ENCODE peak calls at places on chromosomes 12 and 14, in five cellular contexts. One of them, this sample, is unnamed.
A peak's percentile ranks its signal among the peaks of the same experiment; 100 is the strongest.

GRCh38 chr14:99138999-99139865 is 132.8 kb downstream of the BCL11B start:
- DNase-seq in ovary: no peak
- DNase-seq in upper lobe of left lung: no peak
- DNase-seq in suprapubic skin: no peak
- DNase-seq in sigmoid colon: peak; percentile 42
- DNase-seq in this sample: peak; percentile 17

GRCh38 chr12:67621112-67621511 is 27.4 kb upstream of the DYRK2 start:
- DNase-seq in ovary: no peak
- DNase-seq in upper lobe of left lung: no peak
- DNase-seq in suprapubic skin: no peak
- DNase-seq in sigmoid colon: no peak
- DNase-seq in this sample: no peak

GRCh38 chr14:64092940-64093339 is 201.2 kb downstream of the ESR2 start:
- DNase-seq in ovary: no peak
- DNase-seq in upper lobe of left lung: peak; percentile 40
- DNase-seq in suprapubic skin: no peak
- DNase-seq in sigmoid colon: no peak
- DNase-seq in this sample: no peak

GRCh38 chr14:23729720-23730387 is 93.7 kb downstream of the DHRS2 start:
- DNase-seq in ovary: no peak
- DNase-seq in upper lobe of left lung: no peak
- DNase-seq in suprapubic skin: no peak
- DNase-seq in sigmoid colon: no peak
- DNase-seq in this sample: no peak

GRCh38 chr12:131072446-131073230 is 118.9 kb downstream of the ADGRD1 start:
- DNase-seq in ovary: no peak
- DNase-seq in upper lobe of left lung: peak; percentile 16
- DNase-seq in suprapubic skin: peak; percentile 55
- DNase-seq in sigmoid colon: no peak
- DNase-seq in this sample: peak; percentile 20

GRCh38 chr14:29905549-29905948 is 22.1 kb downstream of the PRKD1 start:
- DNase-seq in ovary: no peak
- DNase-seq in upper lobe of left lung: peak; percentile 52
- DNase-seq in suprapubic skin: no peak
- DNase-seq in sigmoid colon: no peak
- DNase-seq in this sample: no peak

GRCh38 chr12:119797090-119797489 is 80.0 kb downstream of the CIT start:
- DNase-seq in ovary: no peak
- DNase-seq in upper lobe of left lung: no peak
- DNase-seq in suprapubic skin: no peak
- DNase-seq in sigmoid colon: no peak
- DNase-seq in this sample: no peak

GRCh38 chr14:54922598-54922997 is 20.0 kb upstream of the GCH1 start:
- DNase-seq in ovary: no peak
- DNase-seq in upper lobe of left lung: no peak
- DNase-seq in suprapubic skin: no peak
- DNase-seq in sigmoid colon: no peak
- DNase-seq in this sample: no peak

GRCh38 chr12:94202245-94203180 is 54.1 kb downstream of the PLXNC1 start:
- DNase-seq in ovary: no peak
- DNase-seq in upper lobe of left lung: no peak
- DNase-seq in suprapubic skin: no peak
- DNase-seq in sigmoid colon: no peak
- DNase-seq in this sample: no peak

GRCh38 chr12:26857465-26858176 is 24.6 kb upstream of the ITPR2 start:
- DNase-seq in ovary: no peak
- DNase-seq in upper lobe of left lung: no peak
- DNase-seq in suprapubic skin: no peak
- DNase-seq in sigmoid colon: no peak
- DNase-seq in this sample: no peak

GRCh38 chr14:52455291-52456088 is 96.8 kb downstream of the TXNDC16 start:
- DNase-seq in ovary: no peak
- DNase-seq in upper lobe of left lung: no peak
- DNase-seq in suprapubic skin: no peak
- DNase-seq in sigmoid colon: no peak
- DNase-seq in this sample: no peak

GRCh38 chr14:104370256-104370870 is 209.2 kb upstream of the C14orf180 start:
- DNase-seq in ovary: peak; percentile 32
- DNase-seq in upper lobe of left lung: no peak
- DNase-seq in suprapubic skin: no peak
- DNase-seq in sigmoid colon: no peak
- DNase-seq in this sample: peak; percentile 39

GRCh38 chr14:96851694-96852381 is 54.7 kb downstream of the VRK1 start:
- DNase-seq in ovary: no peak
- DNase-seq in upper lobe of left lung: no peak
- DNase-seq in suprapubic skin: no peak
- DNase-seq in sigmoid colon: no peak
- DNase-seq in this sample: no peak

GRCh38 chr14:73759183-73759713 is 45.1 kb upstream of the PNMA1 start:
- DNase-seq in ovary: peak; percentile 78
- DNase-seq in upper lobe of left lung: peak; percentile 66
- DNase-seq in suprapubic skin: peak; percentile 89
- DNase-seq in sigmoid colon: peak; percentile 91
- DNase-seq in this sample: peak; percentile 64

GRCh38 chr12:52645982-52646381 is 6.0 kb downstream of the KRT2 start:
- DNase-seq in ovary: no peak
- DNase-seq in upper lobe of left lung: no peak
- DNase-seq in suprapubic skin: no peak
- DNase-seq in sigmoid colon: no peak
- DNase-seq in this sample: no peak
- H3K27ac ChIP-seq in ovary: no peak overlapping the region
- H3K27ac ChIP-seq in upper lobe of left lung: no peak overlapping the region
- H3K27ac ChIP-seq in suprapubic skin: no peak overlapping the region
- H3K27ac ChIP-seq in sigmoid colon: no peak overlapping the region
- H3K27ac ChIP-seq in this sample: no peak overlapping the region

DNA sequence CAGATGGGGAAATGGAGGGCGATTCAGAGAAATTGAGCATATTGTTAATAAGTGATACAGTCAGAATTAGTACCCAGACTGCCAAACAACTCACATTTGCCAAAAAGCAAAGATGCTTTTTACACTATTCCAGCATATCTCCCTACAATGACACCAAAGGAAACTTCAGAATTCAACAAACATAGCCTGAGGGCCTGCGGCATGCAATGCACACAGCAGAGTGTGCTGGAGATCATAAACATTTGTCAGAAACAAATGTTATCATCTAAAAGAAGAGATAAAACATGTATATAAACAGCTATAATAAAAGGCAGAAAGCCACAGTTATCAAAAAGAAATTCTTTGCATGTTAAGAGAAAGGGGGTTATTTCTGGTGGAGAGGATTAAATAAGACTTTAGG is 20.1 kb upstream of the GARIN6 start:
- DNase-seq in ovary: no peak
- DNase-seq in upper lobe of left lung: no peak
- DNase-seq in suprapubic skin: no peak
- DNase-seq in sigmoid colon: no peak
- DNase-seq in this sample: no peak
- TF ChIP-seq EP300 in ovary: no peak
- TF ChIP-seq EP300 in upper lobe of left lung: no peak
- TF ChIP-seq EP300 in suprapubic skin: no peak
- TF ChIP-seq EP300 in sigmoid colon: no peak
- TF ChIP-seq EP300 in this sample: no peak

DNA sequence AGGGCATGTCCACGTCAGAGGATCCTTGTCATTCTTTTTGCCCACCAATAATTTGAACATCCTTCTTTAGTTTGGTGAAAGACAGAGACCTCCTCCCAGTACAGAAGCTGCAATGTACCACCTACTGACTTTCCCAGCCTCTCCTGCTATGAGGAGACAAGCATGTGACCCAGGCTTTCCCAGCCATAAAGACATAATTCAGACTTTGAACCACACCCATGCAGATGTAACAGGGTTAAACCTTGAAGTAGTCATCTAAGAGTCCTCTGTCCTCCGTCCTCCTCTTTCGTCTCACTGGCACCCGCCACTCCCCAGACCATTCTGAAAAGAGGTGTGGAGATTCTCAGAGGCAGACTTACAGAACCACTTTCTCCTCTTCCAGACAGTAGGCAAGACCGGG is 120.8 kb downstream of the KCNK10 start:
- DNase-seq in ovary: no peak
- DNase-seq in upper lobe of left lung: no peak
- DNase-seq in suprapubic skin: no peak
- DNase-seq in sigmoid colon: no peak
- DNase-seq in this sample: no peak
- TF ChIP-seq CTCF in ovary: no peak
- TF ChIP-seq CTCF in upper lobe of left lung: no peak
- TF ChIP-seq CTCF in suprapubic skin: no peak
- TF ChIP-seq CTCF in sigmoid colon: no peak
- TF ChIP-seq CTCF in this sample: no peak

GRCh38 chr12:56154246-56154771 is 1.9 kb downstream of the MYL6B start:
- DNase-seq in ovary: no peak
- DNase-seq in upper lobe of left lung: no peak
- DNase-seq in suprapubic skin: no peak
- DNase-seq in sigmoid colon: no peak
- DNase-seq in this sample: no peak
- H3K27ac ChIP-seq in ovary: no peak overlapping the region
- H3K27ac ChIP-seq in upper lobe of left lung: no peak overlapping the region
- H3K27ac ChIP-seq in suprapubic skin: no peak overlapping the region
- H3K27ac ChIP-seq in sigmoid colon: no peak overlapping the region
- H3K27ac ChIP-seq in this sample: no peak overlapping the region

GRCh38 chr12:627863-628805 is 35.1 kb downstream of the NINJ2 start:
- DNase-seq in ovary: no peak
- DNase-seq in upper lobe of left lung: no peak
- DNase-seq in suprapubic skin: no peak
- DNase-seq in sigmoid colon: no peak
- DNase-seq in this sample: no peak
- TF ChIP-seq EP300 in ovary: no peak
- TF ChIP-seq EP300 in upper lobe of left lung: no peak
- TF ChIP-seq EP300 in suprapubic skin: no peak
- TF ChIP-seq EP300 in sigmoid colon: no peak
- TF ChIP-seq EP300 in this sample: no peak

GRCh38 chr14:77965919-77966435 is 166.1 kb downstream of the ADCK1 start:
- DNase-seq in ovary: no peak
- DNase-seq in upper lobe of left lung: no peak
- DNase-seq in suprapubic skin: no peak
- DNase-seq in sigmoid colon: no peak
- DNase-seq in this sample: peak; percentile 54
- TF ChIP-seq CTCF in ovary: no peak
- TF ChIP-seq CTCF in upper lobe of left lung: no peak
- TF ChIP-seq CTCF in suprapubic skin: no peak
- TF ChIP-seq CTCF in sigmoid colon: no peak
- TF ChIP-seq CTCF in this sample: no peak

DNA sequence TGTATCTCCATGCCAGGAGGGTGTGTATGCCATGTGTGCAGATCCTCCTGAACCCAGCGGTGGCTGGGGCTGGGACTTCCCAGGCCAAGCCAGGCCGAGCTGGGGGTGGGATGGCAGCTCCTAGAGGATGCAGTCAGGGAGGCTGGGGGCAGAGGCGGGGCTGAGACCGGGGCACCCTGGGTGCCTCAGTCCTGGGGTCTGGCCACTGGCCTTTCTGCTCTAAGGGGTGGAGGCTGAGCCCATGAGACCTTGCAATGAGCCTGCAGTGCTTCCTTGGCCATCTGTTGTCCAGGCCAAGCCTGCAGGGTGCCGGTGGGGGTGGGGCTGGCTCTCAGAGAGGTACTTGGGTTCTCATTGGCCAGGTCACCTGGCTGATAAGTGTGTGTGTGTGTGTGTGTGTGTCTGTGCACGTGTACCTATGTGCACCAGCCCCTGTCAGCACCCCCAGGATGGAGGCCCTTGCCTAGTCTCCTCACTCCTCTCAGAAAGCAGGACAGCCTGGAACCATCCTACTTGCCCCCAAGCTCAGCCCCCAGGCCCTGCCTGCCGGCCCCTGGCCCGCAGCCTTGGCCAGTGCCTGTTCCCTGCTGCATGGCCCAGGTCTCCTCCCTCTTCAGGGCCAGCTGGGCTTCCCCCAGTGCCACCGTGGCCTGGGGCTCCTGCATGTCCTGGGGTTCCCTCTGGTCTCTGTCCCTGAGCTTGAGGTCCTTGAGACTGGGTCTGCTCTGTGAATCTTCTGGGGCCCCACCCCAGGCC is 10.6 kb upstream of the TNFAIP2 start:
- DNase-seq in ovary: no peak
- DNase-seq in upper lobe of left lung: no peak
- DNase-seq in suprapubic skin: no peak
- DNase-seq in sigmoid colon: no peak
- DNase-seq in this sample: no peak
- H3K27ac ChIP-seq in ovary: no peak overlapping the region
- H3K27ac ChIP-seq in upper lobe of left lung: no peak overlapping the region
- H3K27ac ChIP-seq in suprapubic skin: no peak overlapping the region
- H3K27ac ChIP-seq in sigmoid colon: no peak overlapping the region
- H3K27ac ChIP-seq in this sample: peak overlapping the region; percentile 65